ENCODE peak calls at places on chromosomes 16 and 17, in ten cellular contexts. I, A, T, U, H, F, L, J, O and Z are unnamed samples.

GRCh38 chr17:35293151-35293837 is 50.4 kb downstream of the SLFN5 start:
- DNase-seq in I (no peak), A (no peak), T (no peak), U (no peak), H (no peak), F (no peak), L (no peak), J (no peak), O (no peak), Z (no peak)

GRCh38 chr16:31215287-31216115 is 1.4 kb downstream of the PYDC1 start:
- DNase-seq in I (no peak), A (peak), T (peak), U (peak), H (peak), F (no peak), L (peak), J (no peak), O (peak), Z (peak)

GRCh38 chr16:73572135-73572534 is 524.2 kb upstream of the ZFHX3 start:
- DNase-seq in I (no peak), A (no peak), T (peak), U (no peak), H (peak), F (no peak), L (peak), J (no peak), O (no peak), Z (no peak)

GRCh38 chr16:2977440-2977839 is 2.8 kb downstream of the PKMYT1 start:
- DNase-seq in I (no peak), A (no peak), T (no peak), U (no peak), H (peak), F (no peak), L (peak), J (no peak), O (no peak), Z (no peak)

GRCh38 chr16:69141936-69142335 is 9.5 kb downstream of the UTP4 start:
- DNase-seq in I (no peak), A (no peak), T (no peak), U (no peak), H (no peak), F (no peak), L (no peak), J (no peak), O (no peak), Z (no peak)

GRCh38 chr16:53840472-53840871 is 136.5 kb downstream of the FTO start:
- DNase-seq in I (no peak), A (no peak), T (no peak), U (no peak), H (no peak), F (no peak), L (no peak), J (no peak), O (no peak), Z (no peak)

GRCh38 chr17:8865811-8866210 is 1.7 kb downstream of the PIK3R6 start:
- DNase-seq in I (no peak), A (no peak), T (no peak), U (no peak), H (no peak), F (no peak), L (no peak), J (no peak), O (no peak), Z (no peak)

GRCh38 chr17:17915183-17915582 is 57.0 kb downstream of the TOM1L2 start:
- DNase-seq in I (no peak), A (no peak), T (no peak), U (no peak), H (no peak), F (no peak), L (no peak), J (no peak), O (no peak), Z (no peak)

GRCh38 chr16:72210571-72210970 is 38.6 kb upstream of the PMFBP1 start:
- DNase-seq in I (no peak), A (no peak), T (no peak), U (no peak), H (no peak), F (no peak), L (no peak), J (no peak), O (no peak), Z (no peak)

GRCh38 chr17:64070213-64070612 is 49.8 kb upstream of the ICAM2 start:
- DNase-seq in I (no peak), A (no peak), T (no peak), U (no peak), H (no peak), F (no peak), L (no peak), J (no peak), O (no peak), Z (no peak)

GRCh38 chr17:64064331-64064730 is 43.9 kb upstream of the ICAM2 start:
- DNase-seq in I (no peak), A (no peak), T (no peak), U (no peak), H (no peak), F (no peak), L (no peak), J (no peak), O (no peak), Z (no peak)

GRCh38 chr17:64066709-64067108 is 46.3 kb upstream of the ICAM2 start:
- DNase-seq in I (no peak), A (no peak), T (no peak), U (no peak), H (no peak), F (no peak), L (no peak), J (no peak), O (no peak), Z (no peak)

GRCh38 chr17:64069143-64069542 is 48.7 kb upstream of the ICAM2 start:
- DNase-seq in I (no peak), A (no peak), T (no peak), U (no peak), H (no peak), F (no peak), L (no peak), J (no peak), O (no peak), Z (no peak)

GRCh38 chr17:64067642-64068041 is 47.2 kb upstream of the ICAM2 start:
- DNase-seq in I (no peak), A (no peak), T (no peak), U (no peak), H (no peak), F (no peak), L (no peak), J (no peak), O (no peak), Z (no peak)
- H3K27ac ChIP-seq in I (no peak), A (no peak), T (no peak), U (no peak), H (no peak), F (no peak), L (no peak), J (no peak), O (no peak), Z (no peak)

GRCh38 chr17:68775338-68775737 is 174.2 kb upstream of the FAM20A start:
- DNase-seq in I (no peak), A (no peak), T (no peak), U (no peak), H (no peak), F (no peak), L (no peak), J (no peak), O (peak), Z (no peak)

GRCh38 chr17:68768804-68769203 is 167.6 kb upstream of the FAM20A start:
- DNase-seq in I (no peak), A (no peak), T (no peak), U (no peak), H (no peak), F (no peak), L (no peak), J (no peak), O (no peak), Z (no peak)

GRCh38 chr17:68776451-68776850 is 175.3 kb upstream of the FAM20A start:
- DNase-seq in I (no peak), A (no peak), T (no peak), U (no peak), H (no peak), F (no peak), L (no peak), J (peak), O (no peak), Z (no peak)

GRCh38 chr17:68775969-68776368 is 174.8 kb upstream of the FAM20A start:
- DNase-seq in I (no peak), A (no peak), T (no peak), U (no peak), H (no peak), F (no peak), L (no peak), J (no peak), O (no peak), Z (no peak)

GRCh38 chr17:68771867-68772515 is 170.8 kb upstream of the FAM20A start:
- DNase-seq in I (peak), A (peak), T (no peak), U (no peak), H (no peak), F (no peak), L (no peak), J (peak), O (peak), Z (no peak)
- H3K4me3 ChIP-seq in I (no peak), A (no peak), T (peak), U (peak), H (peak), F (peak), L (no peak), J (peak), O (no peak), Z (peak)

GRCh38 chr16:75648265-75649076 is 898 bp downstream of the TERF2IP start:
- DNase-seq in I (peak), A (peak), T (peak), U (peak), H (peak), F (no peak), L (peak), J (peak), O (peak), Z (peak)
- TF ChIP-seq CTCF in I (no peak), A (no peak), T (no peak), U (no peak), H (no peak), F (no peak), L (no peak), J (no peak), O (no peak), Z (no peak)

DNA sequence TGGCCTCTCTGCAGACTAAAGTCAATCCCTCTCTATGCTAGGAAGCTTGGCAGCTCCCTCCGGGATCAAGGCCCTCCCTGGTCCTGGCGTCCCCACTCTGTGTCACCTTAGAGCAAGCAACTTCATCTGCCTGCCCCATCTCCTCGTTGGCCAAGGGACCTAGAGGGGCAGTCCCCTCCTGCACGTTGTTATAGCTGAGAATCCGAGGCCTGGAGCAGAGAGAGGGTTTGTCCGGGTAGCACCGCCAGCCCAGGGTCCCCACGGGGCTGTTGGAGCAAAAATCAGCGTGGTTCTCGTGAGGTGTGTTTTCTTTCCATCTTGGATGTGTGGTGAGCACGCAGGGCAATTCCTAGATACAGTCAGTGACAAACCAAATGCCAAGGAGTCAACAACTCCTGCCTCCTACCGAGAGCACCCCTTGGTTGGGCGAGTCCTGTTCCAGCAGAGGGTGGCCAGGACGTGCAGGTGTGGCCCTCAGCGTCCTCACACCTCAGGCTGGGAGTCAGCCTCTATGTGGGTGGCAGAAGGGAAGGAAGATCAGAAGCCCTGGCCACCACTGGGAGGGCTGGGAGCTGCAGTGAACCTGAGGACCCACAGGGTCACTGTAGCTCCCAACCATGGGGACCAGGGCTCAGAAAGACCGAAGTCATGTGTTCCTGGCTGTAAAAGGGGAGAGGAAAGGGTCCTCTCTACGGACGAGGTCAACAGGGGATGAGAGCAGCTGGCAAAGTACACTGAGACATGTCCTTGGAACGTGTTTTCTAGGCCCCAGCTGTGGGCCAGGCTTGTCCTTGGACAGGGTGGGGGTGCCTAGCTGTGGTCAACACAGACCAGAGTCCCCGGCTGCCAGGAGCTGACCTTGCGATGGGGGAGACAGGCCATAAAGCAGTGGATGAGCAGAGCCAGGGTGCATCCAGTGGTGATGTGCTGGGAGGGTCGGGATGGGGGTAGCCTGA is 85.6 kb upstream of the CIBAR2 start:
- DNase-seq in I (no peak), A (no peak), T (no peak), U (no peak), H (no peak), F (no peak), L (peak), J (peak), O (no peak), Z (no peak)
- H3K27ac ChIP-seq in I (no peak), A (no peak), T (peak), U (peak), H (no peak), F (peak), L (peak), J (no peak), O (no peak), Z (no peak)